ENCODE peak calls at places on chromosomes 16 and 17, in ten cellular contexts. D, K, I, F, A, M, W, S, E and R are unnamed samples.

GRCh38 chr17:12320286-12320685 is 299.6 kb downstream of the MAP2K4 start:
- DNase-seq in D (peak; percentile 20), K (no peak), I (no peak), F (peak; percentile 70), A (no peak), M (peak; percentile 82), W (no peak), S (no peak), E (peak; percentile 8), R (no peak)

GRCh38 chr17:73667184-73667959 is 23.1 kb upstream of the SDK2 start:
- DNase-seq in D (no peak), K (no peak), I (no peak), F (no peak), A (no peak), M (no peak), W (no peak), S (peak; percentile 69), E (no peak), R (no peak)

GRCh38 chr17:67884766-67885165 is 59.5 kb downstream of the BPTF start:
- DNase-seq in D (no peak), K (no peak), I (no peak), F (no peak), A (no peak), M (no peak), W (no peak), S (no peak), E (no peak), R (no peak)

GRCh38 chr16:57186630-57187507 is 740 bp downstream of the RSPRY1 start:
- DNase-seq in D (peak; percentile 12), K (peak; percentile 6), I (no peak), F (no peak), A (no peak), M (peak; percentile 10), W (no peak), S (no peak), E (peak; percentile 32), R (no peak)

GRCh38 chr16:48556913-48557351 is 53.0 kb downstream of the N4BP1 start:
- DNase-seq in D (peak; percentile 73), K (no peak), I (no peak), F (peak; percentile 34), A (no peak), M (peak; percentile 50), W (no peak), S (no peak), E (peak; percentile 85), R (no peak)

GRCh38 chr17:64129765-64130558 is at the start of gene ERN1:
- DNase-seq in D (peak; percentile 96), K (peak; percentile 86), I (peak; percentile 83), F (peak; percentile 56), A (peak; percentile 85), M (peak; percentile 89), W (peak; percentile 94), S (peak; percentile 84), E (peak; percentile 94), R (peak; percentile 73)

GRCh38 chr17:82237083-82237745 is 8.4 kb downstream of the SLC16A3 start:
- DNase-seq in D (no peak), K (no peak), I (no peak), F (no peak), A (no peak), M (no peak), W (no peak), S (no peak), E (no peak), R (no peak)

GRCh38 chr16:66844009-66844341 is 239 bp upstream of the CA7 start:
- DNase-seq in D (no peak), K (no peak), I (no peak), F (no peak), A (no peak), M (no peak), W (no peak), S (no peak), E (no peak), R (no peak)

GRCh38 chr17:16442594-16443389 is 27.4 kb downstream of the TRPV2 start:
- DNase-seq in D (no peak), K (no peak), I (no peak), F (no peak), A (no peak), M (no peak), W (no peak), S (no peak), E (no peak), R (no peak)

GRCh38 chr16:85523602-85524364 is 89.3 kb upstream of the GSE1 start:
- DNase-seq in D (peak; percentile 33), K (no peak), I (no peak), F (no peak), A (no peak), M (no peak), W (peak; percentile 77), S (peak; percentile 47), E (peak; percentile 59), R (peak; percentile 62)

GRCh38 chr17:29617125-29617480 is 5.6 kb downstream of the CORO6 start:
- DNase-seq in D (peak; percentile 54), K (peak; percentile 80), I (peak; percentile 83), F (no peak), A (peak; percentile 82), M (peak; percentile 52), W (no peak), S (peak; percentile 85), E (peak; percentile 79), R (peak; percentile 54)

GRCh38 chr17:77474292-77474988 is 333.7 kb downstream of the SEC14L1 start:
- DNase-seq in D (peak; percentile 46), K (no peak), I (no peak), F (no peak), A (no peak), M (no peak), W (no peak), S (no peak), E (peak; percentile 45), R (no peak)